ENCODE peak calls at places on chromosomes 2 and 18, in four cellular contexts. C, W, S and Q are unnamed samples.

GRCh38 chr2:53202063-53202462 is 565.5 kb upstream of the CHAC2 start:
- DNase-seq in C (peak; percentile 24), W (peak; percentile 54), S (no peak), Q (peak; percentile 64)

GRCh38 chr18:44693030-44693784 is 12.5 kb downstream of the SETBP1 start:
- DNase-seq in C (no peak), W (no peak), S (no peak), Q (peak; percentile 71)

GRCh38 chr2:239230318-239231052 is 170.3 kb downstream of the HDAC4 start:
- DNase-seq in C (no peak), W (no peak), S (peak; percentile 68), Q (no peak)

GRCh38 chr2:105746177-105747080 is 1.7 kb downstream of the NCK2 start:
- DNase-seq in C (peak; percentile 89), W (no peak), S (no peak), Q (peak; percentile 7)

GRCh38 chr2:201070966-201071304 is 536 bp downstream of the HYCC2 start:
- DNase-seq in C (no peak), W (no peak), S (no peak), Q (no peak)

GRCh38 chr2:107325983-107326786 is 440.2 kb upstream of the ST6GAL2 start:
- DNase-seq in C (no peak), W (no peak), S (no peak), Q (no peak)

GRCh38 chr18:58668897-58669296 is 2.4 kb upstream of the MALT1 start:
- DNase-seq in C (no peak), W (peak; percentile 47), S (no peak), Q (peak; percentile 59)

GRCh38 chr18:39748727-39749126 is 2183.1 kb upstream of the CELF4 start:
- DNase-seq in C (no peak), W (no peak), S (no peak), Q (no peak)

DNA sequence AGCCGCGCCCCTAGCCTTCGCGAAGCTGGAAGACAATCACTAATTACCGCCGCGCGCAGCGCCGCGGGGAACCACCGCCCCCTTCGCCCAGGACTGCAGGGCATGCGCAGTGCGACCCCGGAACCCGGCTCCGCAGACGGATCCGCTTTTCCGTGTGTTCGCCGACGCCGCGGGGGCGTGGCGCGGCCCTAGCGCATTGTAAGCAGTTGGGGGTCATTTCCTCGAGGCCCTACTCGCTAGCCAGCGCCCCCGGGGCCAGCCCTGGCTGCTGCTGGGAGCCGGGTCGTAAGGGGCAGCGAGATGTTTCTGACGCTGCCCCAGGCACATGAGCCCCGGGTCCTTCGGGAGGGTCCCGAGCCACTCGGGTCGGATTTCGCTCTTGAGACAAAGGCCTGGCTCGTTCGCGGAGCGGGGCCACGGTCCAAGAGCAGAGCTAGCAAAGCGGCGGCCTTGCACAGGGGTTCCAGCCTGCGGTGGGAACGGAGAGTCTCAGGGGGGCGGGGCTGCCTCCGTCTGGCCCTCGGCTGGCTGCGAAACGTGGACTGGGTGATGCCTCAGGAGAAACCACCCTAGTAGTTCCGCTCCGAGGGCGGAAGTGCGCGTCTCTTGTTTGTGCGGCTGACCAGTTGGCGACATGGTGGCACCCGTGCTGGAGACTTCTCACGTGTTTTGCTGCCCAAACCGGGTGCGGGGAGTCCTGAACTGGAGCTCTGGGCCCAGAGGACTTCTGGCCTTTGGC is at the start of the genes ELP2 and SLC39A6:
- DNase-seq in C (peak; percentile 97), W (peak; percentile 86), S (peak; percentile 98), Q (peak; percentile 98)
- TF ChIP-seq CTCF in C (no peak), W (no peak), S (no peak), Q (no peak)

GRCh38 chr2:119814216-119814615 is 54.5 kb downstream of the PTPN4 start:
- DNase-seq in C (no peak), W (no peak), S (no peak), Q (no peak)
- TF ChIP-seq CTCF in C (no peak), W (no peak), S (no peak), Q (no peak)

DNA sequence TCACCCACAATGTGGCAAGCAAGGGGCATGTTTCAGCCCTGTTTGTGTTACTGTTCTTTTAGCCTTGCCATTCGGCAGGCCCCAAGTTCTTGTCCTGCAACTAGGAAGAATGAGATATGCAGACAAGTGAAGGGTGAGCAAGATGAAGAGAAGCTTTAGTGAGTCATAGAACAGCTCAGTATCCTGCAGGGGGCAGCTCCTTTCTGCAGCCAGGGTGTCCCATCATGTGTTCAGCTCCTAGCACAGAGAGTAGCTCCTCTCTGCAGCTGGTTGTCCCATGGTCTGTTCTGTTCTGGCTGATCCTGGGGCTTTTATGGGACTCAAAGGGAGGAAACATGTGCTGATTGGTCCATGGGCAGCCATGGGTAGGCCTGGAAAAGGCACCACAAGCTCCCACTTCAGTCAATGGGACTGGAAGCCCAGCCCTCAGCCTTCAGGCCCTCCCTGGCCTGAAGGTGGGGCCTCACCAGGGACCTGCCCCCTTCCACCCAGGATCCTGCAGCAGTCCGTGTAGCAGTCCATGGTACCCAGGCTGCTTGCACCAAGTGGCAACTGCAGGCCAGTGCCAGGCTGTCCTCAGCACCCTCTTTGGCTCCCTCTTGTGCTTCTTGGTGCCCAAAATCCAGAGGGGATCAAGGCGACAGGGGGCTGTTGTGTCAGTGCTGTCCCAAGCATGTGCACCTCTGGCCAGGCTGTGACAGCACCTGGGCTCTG is 326.4 kb downstream of the NR4A2 start:
- DNase-seq in C (no peak), W (no peak), S (no peak), Q (no peak)
- TF ChIP-seq CTCF in C (no peak), W (peak; percentile 13), S (no peak), Q (no peak)

DNA sequence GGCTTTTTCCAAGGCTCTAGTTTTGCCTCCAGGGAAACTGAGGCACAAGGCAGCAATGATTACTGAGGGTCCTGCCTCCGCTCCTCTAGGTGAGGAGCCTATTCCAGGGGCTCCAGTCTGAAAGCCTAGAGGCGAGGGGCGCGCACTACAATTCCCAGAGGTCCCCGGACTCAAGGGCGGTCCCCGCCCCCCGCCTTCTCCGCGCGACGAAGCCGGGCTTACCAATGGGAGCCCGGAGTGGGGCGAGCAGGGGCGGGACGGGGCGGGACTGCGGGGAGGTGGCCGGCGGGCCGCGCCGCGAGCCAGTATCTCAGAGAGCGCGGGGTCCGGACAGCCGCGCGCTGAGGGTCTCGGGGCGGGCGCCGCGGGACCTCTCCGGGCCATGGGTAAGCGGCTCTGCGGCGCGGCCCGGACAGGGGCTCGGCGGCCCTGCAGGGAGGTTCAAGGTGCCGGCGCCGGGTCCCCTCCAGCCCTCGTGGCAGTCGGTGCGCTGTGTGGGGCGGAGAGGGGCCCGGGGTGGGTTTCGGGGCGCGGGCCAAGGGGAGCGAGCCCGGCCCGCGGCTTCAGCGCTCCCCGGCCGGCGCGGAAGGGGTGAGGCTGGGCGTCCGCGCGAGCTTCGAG is at the start of gene ARID5A:
- DNase-seq in C (peak; percentile 96), W (peak; percentile 73), S (peak; percentile 97), Q (peak; percentile 97)
- TF ChIP-seq CTCF in C (peak; percentile 80), W (peak; percentile 27), S (peak; percentile 76), Q (peak; percentile 27)

DNA sequence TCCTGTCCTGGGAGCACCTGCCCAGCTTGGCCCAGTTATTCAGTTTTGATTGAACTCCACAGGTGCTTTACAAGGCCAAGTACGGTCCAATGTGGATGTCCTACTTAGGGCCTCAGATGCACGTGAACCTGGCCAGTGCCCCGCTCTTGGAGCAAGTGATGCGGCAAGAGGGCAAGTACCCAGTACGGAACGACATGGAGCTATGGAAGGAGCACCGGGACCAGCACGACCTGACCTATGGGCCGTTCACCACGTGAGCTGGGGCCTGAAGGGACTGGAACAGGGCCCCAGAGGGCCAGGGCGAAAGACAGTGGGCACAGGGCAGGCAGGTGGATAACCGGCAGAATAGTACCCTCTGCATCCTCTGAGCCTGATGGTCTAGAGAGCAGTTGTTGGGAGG is 22.1 kb downstream of the PRKAG3 start:
- DNase-seq in C (no peak), W (no peak), S (no peak), Q (no peak)
- TF ChIP-seq CTCF in C (no peak), W (no peak), S (no peak), Q (no peak)